ENCODE peak calls at places on chromosomes 7 and 10, in seven cellular contexts. R is K562, M is H1, A is spleen, V is prostate gland, C is heart left ventricle, Y is suprapubic skin. U is an unnamed sample.
A peak's percentile ranks its signal among the peaks of the same experiment; 100 is the strongest.

GRCh38 chr7:26085771-26086170 is 66.2 kb upstream of the NFE2L3 start:
- DNase-seq in Y (no peak), R (no peak), V (no peak), M (no peak), C (no peak), A (no peak), U (no peak)

GRCh38 chr10:117534321-117535044 is 8.1 kb upstream of the EMX2 start:
- DNase-seq in A (no peak), V (no peak), R (no peak), M (no peak), Y (peak; percentile 74), C (no peak), U (no peak)

GRCh38 chr10:100739516-100740368 is 5.6 kb upstream of the PAX2 start:
- DNase-seq in M (no peak), V (no peak), Y (no peak), A (peak; percentile 61), R (no peak), C (no peak), U (no peak)

GRCh38 chr7:155980841-155981240 is 168.6 kb upstream of the SHH start:
- DNase-seq in R (no peak), Y (peak; percentile 52), A (peak; percentile 61), C (no peak), M (no peak), V (no peak), U (peak; percentile 41)

GRCh38 chr10:77643795-77644468 is 6.3 kb upstream of the KCNMA1 start:
- DNase-seq in R (peak; percentile 56), Y (no peak), A (no peak), C (no peak), V (peak; percentile 23), M (no peak), U (no peak)

GRCh38 chr10:69407621-69408301 is 9.0 kb downstream of the TACR2 start:
- DNase-seq in C (peak; percentile 65), A (peak; percentile 85), Y (no peak), V (no peak), R (peak; percentile 56), M (no peak), U (no peak)

GRCh38 chr10:44862006-44862751 is 49.0 kb upstream of the TMEM72 start:
- DNase-seq in C (no peak), A (no peak), M (no peak), V (no peak), R (no peak), Y (no peak), U (no peak)

GRCh38 chr10:12685261-12685861 is 316.2 kb downstream of the CCDC3 start:
- DNase-seq in V (no peak), R (no peak), C (no peak), A (no peak), M (no peak), Y (no peak), U (no peak)

GRCh38 chr7:154744861-154745258 is 258.1 kb downstream of the PAXIP1 start:
- DNase-seq in Y (no peak), C (no peak), A (no peak), V (no peak), M (no peak), R (no peak), U (no peak)

GRCh38 chr7:32476816-32477648 is 13.1 kb downstream of the LSM5 start:
- DNase-seq in R (no peak), M (no peak), C (no peak), A (no peak), V (no peak), Y (no peak), U (peak; percentile 55)

GRCh38 chr10:21122907-21123306 is 225.8 kb upstream of the NEBL start:
- DNase-seq in V (no peak), Y (no peak), C (no peak), R (no peak), M (no peak), A (no peak), U (no peak)

GRCh38 chr7:134787064-134787463 is 7.6 kb downstream of the CALD1 start:
- DNase-seq in C (no peak), R (no peak), V (no peak), A (no peak), Y (no peak), M (no peak), U (no peak)

GRCh38 chr10:56222237-56222636 is 138.8 kb downstream of the ZWINT start:
- DNase-seq in R (no peak), V (no peak), M (no peak), A (no peak), C (no peak), Y (no peak), U (no peak)

GRCh38 chr10:71763352-71764127 is 9.8 kb downstream of the VSIR start:
- DNase-seq in C (peak; percentile 44), R (no peak), M (no peak), A (peak; percentile 74), Y (no peak), V (no peak), U (no peak)

GRCh38 chr7:155191901-155192478 is 105.7 kb upstream of the INSIG1 start:
- DNase-seq in R (no peak), Y (no peak), V (no peak), C (no peak), A (no peak), M (no peak), U (no peak)

GRCh38 chr10:69696073-69696731 is 66.2 kb downstream of the FAM241B start:
- DNase-seq in V (no peak), A (no peak), C (no peak), M (peak; percentile 23), R (peak; percentile 85), Y (no peak), U (no peak)

GRCh38 chr10:1403508-1404230 is 333.7 kb downstream of the ADARB2 start:
- DNase-seq in C (no peak), M (no peak), V (no peak), A (peak; percentile 40), R (no peak), Y (no peak), U (no peak)

GRCh38 chr7:111708072-111708471 is 145.8 kb upstream of the IMMP2L start:
- DNase-seq in M (no peak), V (no peak), Y (no peak), A (no peak), C (no peak), R (no peak), U (no peak)

GRCh38 chr10:78071140-78071856 is 37.6 kb downstream of the RPS24 start:
- DNase-seq in Y (no peak), V (no peak), C (no peak), R (no peak), A (no peak), M (no peak), U (no peak)

GRCh38 chr7:47344171-47344955 is 237.5 kb downstream of the TNS3 start:
- DNase-seq in V (no peak), A (peak; percentile 49), Y (peak; percentile 63), M (no peak), C (no peak), R (no peak), U (no peak)

GRCh38 chr10:60848126-60848525 is 69.8 kb downstream of the CDK1 start:
- DNase-seq in R (no peak), Y (no peak), V (no peak), M (no peak), C (no peak), A (no peak), U (peak; percentile 20)

GRCh38 chr7:142380064-142380463 is 122.2 kb upstream of the PRSS58 start:
- DNase-seq in A (no peak), R (no peak), M (no peak), C (no peak), V (no peak), Y (no peak), U (no peak)

GRCh38 chr10:102919237-102919959 is 1.3 kb downstream of the CNNM2 start:
- DNase-seq in M (no peak), R (no peak), V (no peak), C (peak; percentile 65), Y (no peak), A (peak; percentile 84), U (peak; percentile 25)

DNA sequence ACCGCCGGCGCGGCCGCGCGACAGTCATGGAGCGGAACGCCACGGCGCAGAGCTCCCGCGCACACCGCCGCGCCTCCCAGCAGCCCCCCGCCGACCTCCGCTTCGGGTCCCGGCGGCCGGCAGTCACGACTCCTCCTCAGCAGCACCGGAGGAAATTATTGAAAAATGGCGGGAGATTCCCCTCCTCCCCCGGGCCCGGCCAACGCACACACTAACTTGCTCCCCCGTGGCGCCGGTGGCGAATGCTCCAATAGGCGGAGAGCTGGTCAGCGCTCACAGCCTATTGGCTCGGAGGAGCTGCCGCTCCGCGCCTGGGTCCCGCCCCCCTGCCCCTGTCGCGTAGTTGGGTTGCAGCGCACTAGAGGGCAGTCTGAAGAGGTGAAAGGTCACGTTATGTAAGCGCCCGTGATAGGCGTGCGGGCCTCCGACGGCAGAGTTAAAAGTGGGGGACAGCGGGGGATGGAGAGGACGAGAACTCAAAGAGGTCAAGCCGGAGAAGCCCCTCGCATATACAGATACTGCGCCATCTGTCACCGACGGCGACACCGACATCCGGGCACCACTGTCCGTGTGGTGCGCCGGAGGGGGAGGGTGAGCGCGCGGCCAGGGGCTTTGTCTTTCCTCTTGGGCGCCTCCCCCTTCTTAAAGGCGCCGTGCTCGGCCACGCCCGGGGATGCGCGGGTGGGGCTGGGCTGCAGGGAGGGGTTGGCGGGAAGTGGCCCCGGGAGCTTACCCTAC is at the start of gene BAZ1B:
- DNase-seq in V (peak; percentile 97), A (peak; percentile 98), M (peak; percentile 92), R (peak; percentile 97), C (peak; percentile 99), Y (peak; percentile 100), U (peak; percentile 98)
- TF ChIP-seq POLR2A in V (peak; percentile 67), A (no peak), M (peak; percentile 85), R (peak; percentile 89), C (peak; percentile 75), Y (no peak), U (no peak)

GRCh38 chr10:3764626-3765375 is 20.2 kb downstream of the KLF6 start:
- DNase-seq in C (no peak), V (no peak), M (no peak), A (peak; percentile 86), R (no peak), Y (peak; percentile 20), U (no peak)
- TF ChIP-seq POLR2A in C (no peak), V (no peak), M (no peak), A (no peak), R (no peak), Y (no peak), U (no peak)

GRCh38 chr10:97640868-97641811 is 669 bp downstream of the PI4K2A start:
- DNase-seq in R (peak; percentile 29), Y (peak; percentile 82), V (peak; percentile 5), A (peak; percentile 85), C (peak; percentile 67), M (no peak), U (peak; percentile 20)
- TF ChIP-seq POLR2A in R (no peak), Y (no peak), V (no peak), A (no peak), C (no peak), M (no peak), U (no peak)

GRCh38 chr7:50952544-50952943 is 169.8 kb upstream of the GRB10 start:
- DNase-seq in V (no peak), M (no peak), Y (no peak), R (no peak), A (no peak), C (no peak), U (no peak)

GRCh38 chr7:50954716-50955115 is 172.0 kb upstream of the GRB10 start:
- DNase-seq in A (no peak), Y (no peak), V (no peak), C (no peak), M (no peak), R (no peak), U (no peak)

GRCh38 chr7:50954245-50954644 is 171.5 kb upstream of the GRB10 start:
- DNase-seq in C (no peak), Y (no peak), V (no peak), A (no peak), R (no peak), M (no peak), U (no peak)

GRCh38 chr7:50953303-50953702 is 170.6 kb upstream of the GRB10 start:
- DNase-seq in A (no peak), C (no peak), R (no peak), Y (no peak), M (no peak), V (no peak), U (peak; percentile 68)

GRCh38 chr7:50953820-50954219 is 171.1 kb upstream of the GRB10 start:
- DNase-seq in M (peak; percentile 23), A (no peak), V (no peak), C (no peak), Y (no peak), R (no peak), U (no peak)
- TF ChIP-seq POLR2A in M (no peak), A (no peak), V (no peak), C (no peak), Y (no peak), R (no peak), U (no peak)

U was measured in breast epithelium.